ENCODE peak calls at places on chromosome 12, in nine cellular contexts. U is Panc1; L is body of pancreas; I is effector memory CD4-positive, alpha-beta T cell; M is lower leg skin; F is psoas muscle; R is mucosa of descending colon; D is neural progenitor cell; Z is naive thymus-derived CD4-positive, alpha-beta T cell. J is an unnamed sample.

GRCh38 chr12:12582193-12582881 is 19.7 kb upstream of the DUSP16 start:
- DNase-seq in U (no peak), L (no peak), I (no peak), M (no peak), F (no peak), R (no peak), D (no peak), Z (no peak), J (no peak)

GRCh38 chr12:77053259-77053658 is 12.1 kb downstream of the E2F7 start:
- DNase-seq in U (no peak), L (no peak), I (no peak), M (no peak), F (no peak), R (no peak), D (no peak), Z (no peak), J (no peak)

GRCh38 chr12:13128291-13129000 is 25.0 kb upstream of the GSG1 start:
- DNase-seq in U (no peak), L (no peak), I (no peak), M (no peak), F (no peak), R (no peak), D (no peak), Z (no peak), J (no peak)

GRCh38 chr12:118164798-118165486 is 29.0 kb downstream of the PEBP1 start:
- DNase-seq in U (no peak), L (peak), I (no peak), M (no peak), F (no peak), R (no peak), D (peak), Z (no peak), J (no peak)

GRCh38 chr12:100904270-100904669 is 109.7 kb downstream of the ANO4 start:
- DNase-seq in U (no peak), L (no peak), I (no peak), M (no peak), F (no peak), R (no peak), D (no peak), Z (no peak), J (no peak)

GRCh38 chr12:122793685-122794106 is 19.3 kb downstream of the CCDC62 start:
- DNase-seq in U (peak), L (peak), I (no peak), M (no peak), F (no peak), R (no peak), D (peak), Z (peak), J (peak)

GRCh38 chr12:114679452-114679875 is 4.5 kb downstream of the TBX3 start:
- DNase-seq in U (no peak), L (no peak), I (no peak), M (no peak), F (no peak), R (no peak), D (peak), Z (no peak), J (no peak)

GRCh38 chr12:25801621-25802243 is 156.8 kb upstream of the RASSF8 start:
- DNase-seq in U (no peak), L (no peak), I (no peak), M (no peak), F (no peak), R (no peak), D (no peak), Z (no peak), J (no peak)

GRCh38 chr12:88308825-88309224 is 166.7 kb downstream of the TMTC3 start:
- DNase-seq in U (no peak), L (no peak), I (no peak), M (no peak), F (no peak), R (no peak), D (no peak), Z (no peak), J (no peak)

GRCh38 chr12:32780111-32780510 is 24.4 kb upstream of the YARS2 start:
- DNase-seq in U (no peak), L (no peak), I (no peak), M (no peak), F (no peak), R (no peak), D (no peak), Z (no peak), J (no peak)

GRCh38 chr12:81627336-81628189 is 131.6 kb downstream of the PPFIA2 start:
- DNase-seq in U (peak), L (peak), I (no peak), M (no peak), F (no peak), R (no peak), D (peak), Z (no peak), J (peak)

GRCh38 chr12:50981319-50982239 is 29.2 kb downstream of the HIGD1C start:
- DNase-seq in U (no peak), L (no peak), I (no peak), M (no peak), F (no peak), R (no peak), D (no peak), Z (no peak), J (no peak)

GRCh38 chr12:90959538-90960139 is 4.7 kb upstream of the CCER1 start:
- DNase-seq in U (no peak), L (peak), I (no peak), M (no peak), F (no peak), R (no peak), D (peak), Z (peak), J (peak)

GRCh38 chr12:79512068-79512467 is 178.7 kb downstream of the PAWR start:
- DNase-seq in U (no peak), L (no peak), I (no peak), M (no peak), F (no peak), R (no peak), D (peak), Z (no peak), J (no peak)

GRCh38 chr12:10358131-10358530 is 31.7 kb downstream of the KLRK1 start:
- DNase-seq in U (no peak), L (no peak), I (no peak), M (no peak), F (no peak), R (no peak), D (peak), Z (no peak), J (no peak)

GRCh38 chr12:98399532-98399931 is 115.9 kb upstream of the TMPO start:
- DNase-seq in U (no peak), L (peak), I (no peak), M (no peak), F (no peak), R (no peak), D (peak), Z (no peak), J (peak)

GRCh38 chr12:105534068-105534467 is 203.6 kb downstream of the C12orf75 start:
- DNase-seq in U (no peak), L (no peak), I (no peak), M (no peak), F (no peak), R (no peak), D (no peak), Z (no peak), J (no peak)

GRCh38 chr12:121230538-121230907 is 20.6 kb downstream of the P2RX4 start:
- DNase-seq in U (no peak), L (no peak), I (no peak), M (no peak), F (peak), R (no peak), D (no peak), Z (no peak), J (no peak)

GRCh38 chr12:76158518-76159321 is 74.2 kb upstream of the NAP1L1 start:
- DNase-seq in U (peak), L (peak), I (peak), M (peak), F (peak), R (no peak), D (peak), Z (peak), J (peak)

GRCh38 chr12:116808113-116808786 is 70.1 kb downstream of the RNFT2 start:
- DNase-seq in U (no peak), L (no peak), I (no peak), M (no peak), F (no peak), R (no peak), D (no peak), Z (no peak), J (no peak)

DNA sequence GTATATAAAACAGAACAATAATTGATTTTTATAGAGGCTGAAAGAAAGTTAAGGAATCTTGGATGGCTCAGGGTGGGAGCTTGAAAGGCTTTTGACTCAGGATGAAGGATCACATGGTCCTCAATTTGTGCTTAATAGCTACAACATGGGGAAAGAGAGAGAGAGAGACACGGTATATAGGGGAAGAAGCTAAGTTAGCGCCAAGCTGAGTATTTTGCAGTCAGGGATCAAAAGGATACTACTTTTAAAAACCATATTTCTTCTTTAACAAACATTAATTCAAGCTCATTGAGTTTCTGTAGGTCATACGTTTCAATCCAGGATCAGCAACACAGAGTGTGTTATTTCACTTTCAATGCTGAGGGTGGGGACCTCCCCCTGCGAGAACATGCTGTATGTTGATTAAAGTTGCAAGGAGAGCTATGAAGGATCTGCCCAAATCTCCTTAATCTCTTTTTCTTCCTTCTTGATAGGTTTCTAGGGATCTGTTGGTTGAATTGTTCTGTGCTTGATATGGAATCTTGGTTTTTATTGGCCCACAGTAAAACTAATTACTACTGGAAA is 133.1 kb upstream of the NUDT4 start:
- DNase-seq in U (no peak), L (no peak), I (no peak), M (no peak), F (no peak), R (no peak), D (no peak), Z (no peak), J (no peak)
- H3K4me3 ChIP-seq in U (no peak), L (no peak), I (no peak), M (no peak), F (no peak), R (no peak), D (no peak), Z (no peak), J (peak)

GRCh38 chr12:102481705-102482104 is 1.3 kb upstream of the IGF1 start:
- DNase-seq in U (no peak), L (no peak), I (no peak), M (no peak), F (no peak), R (no peak), D (no peak), Z (no peak), J (no peak)

GRCh38 chr12:102479099-102479887 is 1.1 kb downstream of the IGF1 start:
- DNase-seq in U (no peak), L (no peak), I (no peak), M (no peak), F (no peak), R (no peak), D (peak), Z (no peak), J (no peak)

GRCh38 chr12:102478416-102479098 is 1.8 kb downstream of the IGF1 start:
- DNase-seq in U (no peak), L (no peak), I (no peak), M (no peak), F (no peak), R (no peak), D (peak), Z (peak), J (peak)

GRCh38 chr12:102480401-102480800 is at the start of gene IGF1:
- DNase-seq in U (no peak), L (no peak), I (no peak), M (no peak), F (no peak), R (no peak), D (no peak), Z (no peak), J (peak)

DNA sequence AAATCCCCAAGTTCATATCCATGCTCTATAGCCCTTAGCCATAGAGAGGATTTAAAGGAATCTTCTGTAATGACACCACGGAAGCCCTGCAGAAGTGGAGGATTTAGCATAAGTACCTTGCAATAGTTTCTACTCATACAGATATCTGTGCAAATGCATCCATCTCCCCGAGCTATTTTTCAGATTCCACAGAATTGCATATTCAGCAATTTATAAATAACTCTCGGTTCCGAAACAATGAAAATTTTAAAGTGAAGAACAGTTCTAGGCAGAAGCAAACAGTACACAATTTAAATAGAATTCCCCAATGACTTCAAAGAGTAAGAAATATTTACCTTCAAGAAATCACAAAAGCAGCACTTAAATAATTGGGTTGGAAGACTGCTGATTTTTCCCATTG is 379 bp downstream of the IGF1 start:
- DNase-seq in U (no peak), L (no peak), I (no peak), M (no peak), F (no peak), R (no peak), D (no peak), Z (no peak), J (no peak)
- H3K4me3 ChIP-seq in U (no peak), L (no peak), I (no peak), M (peak), F (peak), R (no peak), D (no peak), Z (no peak), J (no peak)

GRCh38 chr12:14418526-14418925 is 53.0 kb downstream of the ATF7IP start:
- DNase-seq in U (no peak), L (no peak), I (no peak), M (no peak), F (no peak), R (no peak), D (no peak), Z (peak), J (no peak)
- H3K4me3 ChIP-seq in U (no peak), L (no peak), I (peak), M (no peak), F (peak), R (no peak), D (peak), Z (peak), J (no peak)

GRCh38 chr12:2733493-2734252 is 61.1 kb upstream of the FKBP4 start:
- DNase-seq in U (no peak), L (no peak), I (no peak), M (no peak), F (no peak), R (no peak), D (peak), Z (no peak), J (no peak)

GRCh38 chr12:2737656-2738241 is 57.0 kb upstream of the FKBP4 start:
- DNase-seq in U (no peak), L (no peak), I (no peak), M (no peak), F (no peak), R (no peak), D (no peak), Z (no peak), J (no peak)

GRCh38 chr12:2732290-2732689 is 62.5 kb upstream of the FKBP4 start:
- DNase-seq in U (no peak), L (no peak), I (no peak), M (no peak), F (no peak), R (no peak), D (no peak), Z (no peak), J (peak)
- H3K4me3 ChIP-seq in U (no peak), L (no peak), I (no peak), M (no peak), F (no peak), R (no peak), D (no peak), Z (no peak), J (peak)

DNA sequence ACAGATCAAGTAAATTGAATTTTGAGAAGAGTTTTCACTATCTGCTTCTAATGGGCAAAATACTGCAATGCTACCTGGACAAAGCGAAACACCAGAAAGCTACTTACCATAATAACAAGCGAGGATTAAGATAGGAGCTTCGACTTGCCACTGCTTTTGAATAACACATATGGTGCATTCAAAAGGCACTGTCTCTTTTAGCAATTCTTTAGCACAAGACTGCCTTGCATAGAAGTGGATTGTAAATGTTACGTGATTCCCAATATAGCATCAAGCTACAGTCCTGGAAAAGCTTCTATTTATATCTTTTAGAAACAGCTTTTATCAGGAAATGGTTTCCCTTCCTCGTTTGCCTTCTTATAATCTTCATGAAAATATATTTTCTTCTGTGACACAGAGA is 258.7 kb upstream of the PDE3A start:
- DNase-seq in U (no peak), L (no peak), I (no peak), M (no peak), F (no peak), R (no peak), D (peak), Z (no peak), J (no peak)
- H3K4me3 ChIP-seq in U (no peak), L (no peak), I (no peak), M (no peak), F (no peak), R (no peak), D (no peak), Z (no peak), J (no peak)

DNA sequence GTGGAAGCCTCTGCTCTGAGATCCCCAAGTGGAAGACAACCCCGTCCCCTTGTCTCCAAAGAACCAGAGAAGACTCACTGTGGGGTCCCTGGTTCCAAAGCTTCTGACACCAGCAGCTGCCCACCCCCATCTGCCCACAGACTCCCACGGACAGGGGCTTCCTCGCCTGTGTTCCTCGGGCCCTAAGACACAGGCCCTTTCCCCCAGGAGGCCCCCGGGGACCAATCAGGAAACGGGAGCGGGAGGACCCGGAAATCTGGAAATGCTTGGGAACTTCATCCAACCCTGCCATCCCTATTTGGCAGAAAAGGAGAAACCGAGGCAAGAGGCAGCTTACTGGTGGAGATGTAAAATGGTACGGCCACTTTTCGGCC is 113.1 kb downstream of the NCOR2 start:
- DNase-seq in U (no peak), L (no peak), I (no peak), M (no peak), F (no peak), R (peak), D (no peak), Z (no peak), J (no peak)
- H3K4me3 ChIP-seq in U (no peak), L (no peak), I (no peak), M (no peak), F (no peak), R (no peak), D (no peak), Z (no peak), J (no peak)

GRCh38 chr12:85833558-85833957 is 2.7 kb downstream of the RASSF9 start:
- DNase-seq in U (no peak), L (no peak), I (no peak), M (no peak), F (no peak), R (no peak), D (no peak), Z (no peak), J (no peak)

GRCh38 chr12:85835810-85836715 is at the start of gene RASSF9:
- DNase-seq in U (no peak), L (peak), I (no peak), M (peak), F (peak), R (no peak), D (peak), Z (no peak), J (no peak)

GRCh38 chr12:85834378-85834777 is 1.8 kb downstream of the RASSF9 start:
- DNase-seq in U (no peak), L (no peak), I (no peak), M (no peak), F (no peak), R (no peak), D (no peak), Z (no peak), J (no peak)

GRCh38 chr12:85836716-85837100 is 499 bp upstream of the RASSF9 start:
- DNase-seq in U (no peak), L (no peak), I (no peak), M (no peak), F (no peak), R (no peak), D (no peak), Z (no peak), J (no peak)

DNA sequence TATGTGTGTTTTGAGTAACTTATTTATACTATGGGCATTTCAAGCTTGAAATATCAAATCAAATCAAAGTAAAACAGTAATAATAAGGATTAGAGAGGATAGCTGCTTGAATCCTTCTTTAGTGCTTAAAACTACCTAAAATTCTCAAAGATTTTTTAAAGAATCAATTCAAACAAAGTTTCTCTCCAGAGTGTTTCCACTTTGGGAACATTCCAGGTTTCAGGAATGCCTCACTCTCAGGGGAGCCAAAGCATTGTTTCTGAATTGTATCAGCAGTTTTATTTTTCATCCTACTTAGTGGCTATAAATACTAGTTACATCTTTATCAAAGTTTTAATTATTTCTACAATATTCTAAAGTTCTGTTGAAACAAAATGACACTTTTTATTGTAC is 796 bp downstream of the RASSF9 start:
- DNase-seq in U (no peak), L (no peak), I (no peak), M (no peak), F (no peak), R (no peak), D (peak), Z (no peak), J (no peak)
- H3K4me3 ChIP-seq in U (no peak), L (no peak), I (no peak), M (peak), F (peak), R (no peak), D (no peak), Z (no peak), J (no peak)

GRCh38 chr12:57433370-57433769 is 1.2 kb upstream of the INHBC start:
- DNase-seq in U (no peak), L (no peak), I (no peak), M (no peak), F (no peak), R (no peak), D (no peak), Z (no peak), J (no peak)

GRCh38 chr12:57430117-57430930 is 519 bp downstream of the R3HDM2 start:
- DNase-seq in U (no peak), L (peak), I (no peak), M (peak), F (peak), R (peak), D (no peak), Z (peak), J (no peak)

GRCh38 chr12:57430931-57431566 is at the start of gene R3HDM2:
- DNase-seq in U (peak), L (peak), I (peak), M (peak), F (peak), R (peak), D (peak), Z (peak), J (peak)

GRCh38 chr12:57429473-57430116 is 1.2 kb downstream of the R3HDM2 start:
- DNase-seq in U (no peak), L (no peak), I (no peak), M (peak), F (no peak), R (no peak), D (no peak), Z (no peak), J (no peak)

GRCh38 chr12:57428965-57429364 is 1.9 kb downstream of the R3HDM2 start:
- DNase-seq in U (no peak), L (no peak), I (no peak), M (peak), F (no peak), R (no peak), D (no peak), Z (no peak), J (no peak)
- H3K4me3 ChIP-seq in U (no peak), L (no peak), I (no peak), M (no peak), F (peak), R (no peak), D (peak), Z (no peak), J (no peak)